ENCODE peak calls at places on chromosome 12, in seven cellular contexts. One of them, this sample, is unnamed.
A peak's percentile ranks its signal among the peaks of the same experiment; 100 is the strongest.

GRCh38 chr12:26631846-26632245 is 201.1 kb downstream of the ITPR2 start:
- DNase-seq in psoas muscle: no peak
- DNase-seq in WERI-Rb-1: no peak
- DNase-seq in breast epithelium: no peak
- DNase-seq in upper lobe of right lung: no peak
- DNase-seq in GM13977: no peak
- DNase-seq in foreskin keratinocyte: no peak
- DNase-seq in this sample: no peak

GRCh38 chr12:64840949-64841717 is 16.7 kb downstream of the TBC1D30 start:
- DNase-seq in psoas muscle: no peak
- DNase-seq in WERI-Rb-1: no peak
- DNase-seq in breast epithelium: no peak
- DNase-seq in GM13977: no peak
- DNase-seq in foreskin keratinocyte: no peak
- DNase-seq in upper lobe of right lung: no peak
- DNase-seq in this sample: no peak

GRCh38 chr12:81329088-81329487 is 251.2 kb downstream of the ACSS3 start:
- DNase-seq in GM13977: no peak
- DNase-seq in breast epithelium: no peak
- DNase-seq in upper lobe of right lung: no peak
- DNase-seq in WERI-Rb-1: peak; percentile 26
- DNase-seq in foreskin keratinocyte: peak; percentile 15
- DNase-seq in psoas muscle: no peak
- DNase-seq in this sample: peak; percentile 19

GRCh38 chr12:94186461-94187237 is 38.3 kb downstream of the PLXNC1 start:
- DNase-seq in psoas muscle: peak; percentile 25
- DNase-seq in WERI-Rb-1: no peak
- DNase-seq in GM13977: no peak
- DNase-seq in breast epithelium: no peak
- DNase-seq in foreskin keratinocyte: no peak
- DNase-seq in upper lobe of right lung: peak; percentile 67
- DNase-seq in this sample: peak; percentile 91

GRCh38 chr12:75474121-75474520 is 6.4 kb upstream of the GLIPR1 start:
- DNase-seq in psoas muscle: no peak
- DNase-seq in upper lobe of right lung: no peak
- DNase-seq in WERI-Rb-1: no peak
- DNase-seq in foreskin keratinocyte: peak; percentile 29
- DNase-seq in breast epithelium: peak; percentile 28
- DNase-seq in GM13977: no peak
- DNase-seq in this sample: no peak

GRCh38 chr12:27652174-27652763 is 44.0 kb upstream of the REP15 start:
- DNase-seq in foreskin keratinocyte: peak; percentile 31
- DNase-seq in breast epithelium: peak; percentile 36
- DNase-seq in GM13977: peak; percentile 33
- DNase-seq in upper lobe of right lung: no peak
- DNase-seq in psoas muscle: no peak
- DNase-seq in WERI-Rb-1: peak; percentile 56
- DNase-seq in this sample: peak; percentile 19

GRCh38 chr12:107925125-107925524 is 150.6 kb downstream of the ASCL4 start:
- DNase-seq in psoas muscle: no peak
- DNase-seq in breast epithelium: no peak
- DNase-seq in GM13977: no peak
- DNase-seq in WERI-Rb-1: no peak
- DNase-seq in upper lobe of right lung: no peak
- DNase-seq in foreskin keratinocyte: no peak
- DNase-seq in this sample: no peak

GRCh38 chr12:101045486-101046474 is 164.3 kb downstream of the SLC5A8 start:
- DNase-seq in WERI-Rb-1: no peak
- DNase-seq in breast epithelium: no peak
- DNase-seq in foreskin keratinocyte: no peak
- DNase-seq in GM13977: no peak
- DNase-seq in psoas muscle: no peak
- DNase-seq in upper lobe of right lung: no peak
- DNase-seq in this sample: no peak

GRCh38 chr12:28568083-28568482 is 377.8 kb downstream of the CCDC91 start:
- DNase-seq in upper lobe of right lung: no peak
- DNase-seq in GM13977: no peak
- DNase-seq in WERI-Rb-1: peak; percentile 19
- DNase-seq in foreskin keratinocyte: no peak
- DNase-seq in breast epithelium: no peak
- DNase-seq in psoas muscle: peak; percentile 33
- DNase-seq in this sample: no peak

GRCh38 chr12:93638095-93638494 is 39.1 kb upstream of the CRADD start:
- DNase-seq in psoas muscle: no peak
- DNase-seq in upper lobe of right lung: no peak
- DNase-seq in breast epithelium: no peak
- DNase-seq in WERI-Rb-1: no peak
- DNase-seq in GM13977: no peak
- DNase-seq in foreskin keratinocyte: no peak
- DNase-seq in this sample: no peak

GRCh38 chr12:127144770-127145169 is 1122.2 kb upstream of the TMEM132C start:
- DNase-seq in GM13977: no peak
- DNase-seq in WERI-Rb-1: no peak
- DNase-seq in foreskin keratinocyte: no peak
- DNase-seq in psoas muscle: no peak
- DNase-seq in upper lobe of right lung: no peak
- DNase-seq in breast epithelium: no peak
- DNase-seq in this sample: no peak

GRCh38 chr12:52070243-52070925 is 606 bp downstream of the ATG101 start:
- DNase-seq in breast epithelium: no peak
- DNase-seq in psoas muscle: no peak
- DNase-seq in WERI-Rb-1: no peak
- DNase-seq in upper lobe of right lung: no peak
- DNase-seq in foreskin keratinocyte: no peak
- DNase-seq in GM13977: no peak
- DNase-seq in this sample: no peak

GRCh38 chr12:24398605-24399004 is 449.1 kb upstream of the SOX5 start:
- DNase-seq in WERI-Rb-1: no peak
- DNase-seq in foreskin keratinocyte: no peak
- DNase-seq in GM13977: no peak
- DNase-seq in upper lobe of right lung: no peak
- DNase-seq in psoas muscle: no peak
- DNase-seq in breast epithelium: no peak
- DNase-seq in this sample: no peak

GRCh38 chr12:122123051-122123760 is 44.6 kb downstream of the MLXIP start:
- DNase-seq in breast epithelium: peak; percentile 45
- DNase-seq in upper lobe of right lung: no peak
- DNase-seq in foreskin keratinocyte: no peak
- DNase-seq in GM13977: peak; percentile 82
- DNase-seq in psoas muscle: peak; percentile 63
- DNase-seq in WERI-Rb-1: peak; percentile 62
- DNase-seq in this sample: peak; percentile 81

GRCh38 chr12:67645571-67645970 is 3.0 kb upstream of the DYRK2 start:
- DNase-seq in upper lobe of right lung: no peak
- DNase-seq in GM13977: no peak
- DNase-seq in psoas muscle: no peak
- DNase-seq in WERI-Rb-1: no peak
- DNase-seq in breast epithelium: no peak
- DNase-seq in foreskin keratinocyte: no peak
- DNase-seq in this sample: no peak

GRCh38 chr12:71840226-71840847 is 778 bp downstream of the TBC1D15 start:
- DNase-seq in foreskin keratinocyte: peak; percentile 63
- DNase-seq in upper lobe of right lung: no peak
- DNase-seq in WERI-Rb-1: no peak
- DNase-seq in psoas muscle: no peak
- DNase-seq in breast epithelium: no peak
- DNase-seq in GM13977: no peak
- DNase-seq in this sample: no peak

GRCh38 chr12:116196752-116197718 is 80.5 kb downstream of the MED13L start:
- DNase-seq in upper lobe of right lung: no peak
- DNase-seq in psoas muscle: no peak
- DNase-seq in foreskin keratinocyte: no peak
- DNase-seq in GM13977: no peak
- DNase-seq in breast epithelium: no peak
- DNase-seq in WERI-Rb-1: no peak
- DNase-seq in this sample: no peak

GRCh38 chr12:132110677-132111076 is 33.4 kb downstream of the DDX51 start:
- DNase-seq in upper lobe of right lung: no peak
- DNase-seq in GM13977: no peak
- DNase-seq in psoas muscle: no peak
- DNase-seq in breast epithelium: no peak
- DNase-seq in WERI-Rb-1: no peak
- DNase-seq in foreskin keratinocyte: no peak
- DNase-seq in this sample: no peak

GRCh38 chr12:11624126-11624525 is 25.3 kb upstream of the ETV6 start:
- DNase-seq in GM13977: no peak
- DNase-seq in breast epithelium: no peak
- DNase-seq in upper lobe of right lung: no peak
- DNase-seq in psoas muscle: no peak
- DNase-seq in WERI-Rb-1: no peak
- DNase-seq in foreskin keratinocyte: no peak
- DNase-seq in this sample: no peak

GRCh38 chr12:88946377-88946997 is 366.2 kb upstream of the KITLG start:
- DNase-seq in GM13977: no peak
- DNase-seq in breast epithelium: no peak
- DNase-seq in psoas muscle: no peak
- DNase-seq in WERI-Rb-1: no peak
- DNase-seq in foreskin keratinocyte: no peak
- DNase-seq in upper lobe of right lung: no peak
- DNase-seq in this sample: no peak
- TF ChIP-seq CTCF in GM13977: no peak
- TF ChIP-seq CTCF in breast epithelium: peak; percentile 19
- TF ChIP-seq CTCF in psoas muscle: peak; percentile 18
- TF ChIP-seq CTCF in WERI-Rb-1: no peak
- TF ChIP-seq CTCF in foreskin keratinocyte: no peak
- TF ChIP-seq CTCF in upper lobe of right lung: peak; percentile 16
- TF ChIP-seq CTCF in this sample: no peak

DNA sequence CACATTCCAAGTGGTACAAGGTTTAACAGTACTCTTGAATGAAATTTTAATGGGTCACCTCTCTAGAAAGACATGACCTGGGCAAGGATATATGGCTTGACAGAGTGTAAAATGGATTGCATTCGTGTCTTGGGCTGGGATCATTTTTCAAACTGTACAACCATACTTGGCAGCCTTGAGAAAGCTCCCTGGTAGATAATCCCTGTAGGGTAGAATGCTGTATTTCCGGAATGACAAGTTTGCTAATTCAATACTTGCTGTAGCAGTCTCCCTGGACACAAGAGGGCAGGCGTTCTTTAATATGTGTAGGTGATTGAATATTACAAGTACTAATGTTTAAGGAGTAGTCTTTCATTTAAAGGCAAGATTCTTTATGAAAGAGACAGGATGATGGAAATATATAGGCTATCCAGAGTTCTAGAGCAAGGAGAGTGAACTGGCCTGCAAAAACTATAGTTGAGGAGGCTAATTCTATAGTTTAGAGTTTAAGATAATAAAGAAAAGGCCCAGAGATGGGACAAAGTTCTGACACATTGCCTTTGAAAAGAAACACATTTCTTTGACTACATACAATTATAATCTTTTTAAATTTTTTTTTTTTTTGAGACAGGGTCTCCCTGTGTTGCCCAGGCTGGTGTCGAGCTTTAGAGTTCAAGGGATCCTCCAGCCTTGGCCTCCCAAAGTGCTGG is 53.4 kb downstream of the PLBD1 start:
- DNase-seq in upper lobe of right lung: no peak
- DNase-seq in foreskin keratinocyte: peak; percentile 76
- DNase-seq in GM13977: peak; percentile 37
- DNase-seq in psoas muscle: no peak
- DNase-seq in WERI-Rb-1: peak; percentile 39
- DNase-seq in breast epithelium: peak; percentile 72
- DNase-seq in this sample: no peak
- TF ChIP-seq CTCF in upper lobe of right lung: peak; percentile 45
- TF ChIP-seq CTCF in foreskin keratinocyte: peak; percentile 93
- TF ChIP-seq CTCF in GM13977: peak; percentile 54
- TF ChIP-seq CTCF in psoas muscle: peak; percentile 42
- TF ChIP-seq CTCF in WERI-Rb-1: peak; percentile 23
- TF ChIP-seq CTCF in breast epithelium: peak; percentile 79
- TF ChIP-seq CTCF in this sample: no peak

DNA sequence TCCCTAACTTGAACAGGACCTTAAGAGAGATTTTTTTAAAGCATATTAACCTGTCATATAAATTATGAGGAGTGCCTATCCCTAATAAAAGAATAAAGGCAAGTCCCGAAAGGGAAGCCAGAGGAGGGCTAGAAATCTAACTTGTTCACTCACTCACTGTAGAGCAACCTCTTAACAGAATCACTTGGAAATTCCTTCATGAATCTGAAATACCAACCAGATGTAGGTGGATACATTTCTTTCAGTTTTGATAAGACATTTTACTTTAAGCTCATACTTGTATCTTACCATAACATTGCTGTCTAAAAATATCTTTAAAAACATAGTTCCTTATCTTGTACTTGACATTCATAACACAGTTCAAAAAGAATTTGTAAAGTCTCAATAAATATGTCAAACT is 25.7 kb downstream of the NTN4 start:
- DNase-seq in WERI-Rb-1: no peak
- DNase-seq in foreskin keratinocyte: no peak
- DNase-seq in psoas muscle: no peak
- DNase-seq in upper lobe of right lung: no peak
- DNase-seq in breast epithelium: no peak
- DNase-seq in GM13977: no peak
- DNase-seq in this sample: no peak
- TF ChIP-seq CTCF in WERI-Rb-1: no peak
- TF ChIP-seq CTCF in foreskin keratinocyte: no peak
- TF ChIP-seq CTCF in psoas muscle: no peak
- TF ChIP-seq CTCF in upper lobe of right lung: no peak
- TF ChIP-seq CTCF in breast epithelium: no peak
- TF ChIP-seq CTCF in GM13977: no peak
- TF ChIP-seq CTCF in this sample: no peak

GRCh38 chr12:5447329-5447728 is 15.4 kb downstream of the NTF3 start:
- DNase-seq in breast epithelium: no peak
- DNase-seq in psoas muscle: no peak
- DNase-seq in WERI-Rb-1: no peak
- DNase-seq in upper lobe of right lung: no peak
- DNase-seq in foreskin keratinocyte: no peak
- DNase-seq in GM13977: no peak
- DNase-seq in this sample: no peak
- TF ChIP-seq CTCF in breast epithelium: no peak
- TF ChIP-seq CTCF in psoas muscle: no peak
- TF ChIP-seq CTCF in WERI-Rb-1: no peak
- TF ChIP-seq CTCF in upper lobe of right lung: no peak
- TF ChIP-seq CTCF in foreskin keratinocyte: no peak
- TF ChIP-seq CTCF in GM13977: no peak
- TF ChIP-seq CTCF in this sample: no peak

DNA sequence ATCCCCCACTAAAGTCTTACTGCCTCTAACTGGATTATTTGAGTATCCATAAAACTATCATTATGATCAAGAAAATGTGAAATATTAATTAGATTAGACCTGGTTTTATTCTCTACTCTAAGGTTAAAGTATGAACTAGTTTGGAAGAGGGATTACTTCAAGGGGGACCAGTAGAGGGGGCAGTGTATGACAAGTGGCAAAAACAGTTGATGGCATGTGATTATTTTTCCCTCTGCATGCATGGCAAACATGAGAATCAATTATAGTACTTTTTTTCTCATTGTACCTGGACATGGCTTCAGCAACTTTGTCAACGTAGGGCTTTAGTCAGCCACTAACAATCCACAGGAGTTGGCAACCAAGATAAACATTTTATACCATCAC is 145.0 kb upstream of the SLC38A2 start:
- DNase-seq in upper lobe of right lung: no peak
- DNase-seq in foreskin keratinocyte: no peak
- DNase-seq in breast epithelium: no peak
- DNase-seq in psoas muscle: no peak
- DNase-seq in WERI-Rb-1: no peak
- DNase-seq in GM13977: no peak
- DNase-seq in this sample: no peak
- TF ChIP-seq CTCF in upper lobe of right lung: no peak
- TF ChIP-seq CTCF in foreskin keratinocyte: peak; percentile 20
- TF ChIP-seq CTCF in breast epithelium: no peak
- TF ChIP-seq CTCF in psoas muscle: no peak
- TF ChIP-seq CTCF in WERI-Rb-1: no peak
- TF ChIP-seq CTCF in GM13977: peak; percentile 41
- TF ChIP-seq CTCF in this sample: no peak